ENCODE peak calls at places on chromosomes 16 and 17, in four cellular contexts. P is H1, Q is HepG2, B is K562. R is an unnamed sample.

GRCh38 chr16:48284772-48285409 is 37.6 kb upstream of the ABCC11 start:
- DNase-seq in P (no peak), Q (no peak), B (no peak), R (no peak)

GRCh38 chr16:85757341-85757822 is 6.5 kb upstream of the C16orf74 start:
- DNase-seq in P (no peak), Q (no peak), B (no peak), R (no peak)

GRCh38 chr16:28623172-28623711 is 13.4 kb upstream of the SULT1A1 start:
- DNase-seq in P (no peak), Q (no peak), B (no peak), R (peak)

GRCh38 chr17:82611140-82612058 is 36.8 kb downstream of the WDR45B start:
- DNase-seq in P (no peak), Q (no peak), B (peak), R (no peak)

GRCh38 chr16:81687183-81687456 is 92.0 kb upstream of the PLCG2 start:
- DNase-seq in P (no peak), Q (no peak), B (no peak), R (no peak)

GRCh38 chr17:10021239-10021638 is 116.2 kb upstream of the RCVRN start:
- DNase-seq in P (no peak), Q (no peak), B (no peak), R (no peak)

GRCh38 chr17:76867578-76868175 is 527 bp upstream of the MGAT5B start:
- DNase-seq in P (no peak), Q (no peak), B (no peak), R (no peak)

GRCh38 chr17:76107507-76107906 is 3.9 kb upstream of the EXOC7 start:
- DNase-seq in P (no peak), Q (peak), B (no peak), R (peak)

GRCh38 chr17:4163951-4164350 is 21.0 kb downstream of the CYB5D2 start:
- DNase-seq in P (no peak), Q (no peak), B (peak), R (no peak)

GRCh38 chr17:74362811-74363498 is 1.3 kb upstream of the BTBD17 start:
- DNase-seq in P (no peak), Q (no peak), B (no peak), R (no peak)

GRCh38 chr17:45739786-45740185 is 44.3 kb upstream of the CRHR1 start:
- DNase-seq in P (no peak), Q (no peak), B (no peak), R (no peak)

GRCh38 chr17:27282054-27282501 is 11.8 kb upstream of the WSB1 start:
- DNase-seq in P (no peak), Q (no peak), B (no peak), R (no peak)

GRCh38 chr17:74017461-74017860 is 186.0 kb upstream of the RPL38 start:
- DNase-seq in P (no peak), Q (no peak), B (no peak), R (no peak)

GRCh38 chr16:56551796-56552738 is 12.8 kb upstream of the MT4 start:
- DNase-seq in P (no peak), Q (peak), B (no peak), R (no peak)

GRCh38 chr17:6677158-6677831 is 25.7 kb downstream of the C17orf100 start:
- DNase-seq in P (no peak), Q (peak), B (no peak), R (no peak)

GRCh38 chr16:89581861-89582563 is 6.5 kb downstream of the CPNE7 start:
- DNase-seq in P (no peak), Q (peak), B (no peak), R (no peak)

GRCh38 chr17:58870747-58871146 is 115.1 kb downstream of the PPM1E start:
- DNase-seq in P (no peak), Q (no peak), B (no peak), R (no peak)
- TF ChIP-seq FOSL1 in P (no peak), Q (no peak), B (no peak), R (no peak)

DNA sequence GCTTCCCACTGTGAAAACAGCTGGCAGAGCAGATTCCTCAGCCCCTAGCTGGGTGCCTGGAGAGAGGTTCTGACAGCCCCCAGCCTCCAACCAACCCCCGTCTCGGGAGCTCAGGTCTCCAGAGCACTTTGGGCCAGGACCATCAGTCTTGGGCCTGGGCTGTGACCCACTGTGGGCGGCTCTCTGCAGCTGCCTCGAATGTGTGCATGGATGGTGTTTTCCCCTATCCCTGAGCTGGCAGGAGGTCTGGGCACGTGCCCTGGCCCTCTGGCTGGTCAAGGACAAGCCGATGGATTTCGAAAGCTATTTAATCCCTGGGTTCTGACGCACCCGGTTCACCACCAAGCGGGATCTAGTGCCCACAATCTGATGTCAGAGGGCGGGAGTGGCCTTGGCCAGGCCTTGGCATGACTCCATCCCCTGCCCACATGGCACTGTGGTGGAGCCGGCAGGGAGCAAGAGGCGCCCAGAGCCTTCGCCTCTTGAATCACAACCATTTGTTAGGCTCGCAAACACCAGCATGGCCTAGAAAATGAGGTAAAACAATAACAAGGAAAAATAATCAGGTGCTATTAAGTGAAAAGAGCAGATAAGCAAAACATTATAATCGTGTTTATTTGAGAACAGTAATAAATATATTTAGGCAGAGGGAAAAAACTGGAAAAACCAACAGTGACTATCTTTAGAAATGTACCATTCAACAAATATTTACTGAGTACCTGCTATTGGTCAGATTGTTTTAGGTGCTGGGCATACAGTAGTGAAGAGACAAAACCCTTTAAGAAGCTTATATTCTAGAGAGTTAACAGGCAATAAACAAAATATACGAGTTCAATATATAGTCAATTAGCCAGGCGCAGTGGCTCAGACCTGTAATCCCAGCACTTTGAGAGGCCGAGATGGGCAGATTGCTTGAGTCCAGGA is 69.3 kb upstream of the TOB1 start:
- DNase-seq in P (no peak), Q (peak), B (no peak), R (no peak)
- TF ChIP-seq POLR2AphosphoS5 in P (no peak), Q (no peak), B (no peak), R (no peak)

GRCh38 chr16:4216631-4217030 is 25.2 kb downstream of the SRL start:
- DNase-seq in P (no peak), Q (no peak), B (no peak), R (no peak)
- TF ChIP-seq FOSL1 in P (no peak), Q (no peak), B (no peak), R (no peak)

GRCh38 chr16:69610356-69610755 is 44.6 kb downstream of the NFAT5 start:
- DNase-seq in P (no peak), Q (no peak), B (no peak), R (no peak)
- TF ChIP-seq POLR2AphosphoS5 in P (no peak), Q (no peak), B (no peak), R (no peak)

GRCh38 chr16:11233727-11234376 is 22.2 kb downstream of the SOCS1 start:
- DNase-seq in P (no peak), Q (no peak), B (peak), R (no peak)
- TF ChIP-seq FOSL1 in P (no peak), Q (no peak), B (no peak), R (no peak)

GRCh38 chr16:15434425-15435215 is at the start of gene BMERB1:
- DNase-seq in P (no peak), Q (no peak), B (no peak), R (peak)
- TF ChIP-seq POLR2AphosphoS5 in P (no peak), Q (no peak), B (no peak), R (peak)

GRCh38 chr16:648071-648785 is 937 bp upstream of the WDR90 start:
- DNase-seq in P (no peak), Q (peak), B (no peak), R (no peak)
- TF ChIP-seq FOSL1 in P (no peak), Q (no peak), B (no peak), R (no peak)

GRCh38 chr17:15341966-15342365 is 569 bp upstream of the TEKT3 start:
- DNase-seq in P (no peak), Q (no peak), B (no peak), R (no peak)

GRCh38 chr17:15340966-15341365 is 431 bp downstream of the TEKT3 start:
- DNase-seq in P (no peak), Q (no peak), B (no peak), R (no peak)

GRCh38 chr17:15343749-15344148 is 2.4 kb upstream of the TEKT3 start:
- DNase-seq in P (no peak), Q (no peak), B (no peak), R (no peak)

GRCh38 chr17:15342460-15342859 is 1.1 kb upstream of the TEKT3 start:
- DNase-seq in P (no peak), Q (no peak), B (no peak), R (no peak)

GRCh38 chr17:15341385-15341849 is at the start of gene TEKT3:
- DNase-seq in P (peak), Q (no peak), B (peak), R (no peak)
- TF ChIP-seq POLR2AphosphoS5 in P (no peak), Q (no peak), B (no peak), R (no peak)

DNA sequence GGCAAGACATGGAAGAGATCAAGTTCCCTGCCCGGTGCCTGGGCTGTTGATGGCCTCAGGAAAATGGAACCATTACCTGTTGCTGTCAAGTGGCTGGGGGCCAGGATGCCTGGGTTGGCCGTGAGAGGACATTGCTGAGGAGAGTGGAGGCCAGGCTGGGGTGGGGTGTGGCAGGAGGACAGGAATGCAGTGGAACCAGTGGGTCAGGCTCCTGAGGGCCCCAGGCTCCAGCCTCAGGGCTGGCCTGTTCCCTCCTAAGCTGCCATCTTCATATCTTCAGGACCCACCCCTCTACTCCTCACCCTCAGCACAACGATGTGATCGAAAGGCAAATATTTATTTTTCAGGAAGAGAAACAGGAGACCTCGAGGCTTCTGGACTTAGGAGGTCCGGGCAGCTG is 8.5 kb upstream of the YPEL3 start:
- DNase-seq in P (no peak), Q (no peak), B (no peak), R (no peak)
- TF ChIP-seq FOSL1 in P (no peak), Q (no peak), B (no peak), R (no peak)

R was measured in HCT116.